ENCODE peak calls at places on chromosomes 7 and 10, in nine cellular contexts. N is suprapubic skin, Z is aorta, W is left lung, Q is lung, E is heart right ventricle, S is lower lobe of right lung, D is body of pancreas, T is thoracic aorta. V is an unnamed sample. For H3K9me3, the result is how much of the 10 kb centered on the place peaks cover.

GRCh38 chr7:130758429-130759056 is 24.5 kb upstream of the KLF14 start:
- DNase-seq in N (no peak), Z (no peak), W (no peak), Q (no peak), E (no peak), S (no peak), D (no peak), T (no peak), V (no peak)

GRCh38 chr7:34275629-34276028 is 370.3 kb downstream of the BMPER start:
- DNase-seq in N (no peak), Z (no peak), W (no peak), Q (no peak), E (no peak), S (no peak), D (no peak), T (no peak), V (no peak)

GRCh38 chr7:74587435-74588126 is 69.9 kb upstream of the GTF2I start:
- DNase-seq in N (peak), Z (peak), W (peak), Q (peak), E (peak), S (peak), D (peak), T (peak), V (peak)

GRCh38 chr10:112546474-112546873 is 99.5 kb downstream of the VTI1A start:
- DNase-seq in N (no peak), Z (no peak), W (no peak), Q (no peak), E (no peak), S (no peak), D (no peak), T (no peak), V (no peak)

GRCh38 chr7:130975731-130976130 is 241.7 kb upstream of the KLF14 start:
- DNase-seq in N (no peak), Z (no peak), W (no peak), Q (no peak), E (no peak), S (no peak), D (no peak), T (no peak), V (no peak)

GRCh38 chr10:5501976-5502902 is 2.9 kb upstream of the CALML5 start:
- DNase-seq in N (peak), Z (peak), W (no peak), Q (no peak), E (no peak), S (no peak), D (no peak), T (no peak), V (no peak)

GRCh38 chr7:47074702-47075153 is 507.2 kb downstream of the TNS3 start:
- DNase-seq in N (no peak), Z (no peak), W (no peak), Q (no peak), E (no peak), S (no peak), D (no peak), T (no peak), V (peak)

GRCh38 chr10:85792533-85792858 is 574.1 kb downstream of the GRID1 start:
- DNase-seq in N (no peak), Z (no peak), W (no peak), Q (no peak), E (no peak), S (no peak), D (no peak), T (no peak), V (no peak)

GRCh38 chr7:102273749-102274712 is 12.6 kb upstream of the SH2B2 start:
- DNase-seq in N (no peak), Z (no peak), W (no peak), Q (no peak), E (no peak), S (no peak), D (no peak), T (no peak), V (no peak)

GRCh38 chr7:64373017-64373416 is 59.3 kb downstream of the ZNF736 start:
- DNase-seq in N (no peak), Z (no peak), W (no peak), Q (no peak), E (no peak), S (no peak), D (no peak), T (no peak), V (no peak)
- H3K9me3 ChIP-seq in N (under half), Z (under half), W (half or more), Q (under half), E (half or more), S (under half), D (under half), T (under half), V (under half)

GRCh38 chr7:157574120-157574519 is 237.3 kb downstream of the DNAJB6 start:
- DNase-seq in N (no peak), Z (peak), W (no peak), Q (no peak), E (no peak), S (no peak), D (no peak), T (no peak), V (peak)
- H3K9me3 ChIP-seq in N (under half), Z (under half), W (under half), Q (under half), E (under half), S (under half), D (under half), T (under half), V (under half)

GRCh38 chr10:37816290-37816689 is 41.1 kb downstream of the ZNF248 start:
- DNase-seq in N (no peak), Z (no peak), W (no peak), Q (no peak), E (no peak), S (no peak), D (no peak), T (no peak), V (no peak)

GRCh38 chr10:37812290-37812689 is 45.1 kb downstream of the ZNF248 start:
- DNase-seq in N (no peak), Z (no peak), W (no peak), Q (no peak), E (no peak), S (no peak), D (no peak), T (no peak), V (no peak)

DNA sequence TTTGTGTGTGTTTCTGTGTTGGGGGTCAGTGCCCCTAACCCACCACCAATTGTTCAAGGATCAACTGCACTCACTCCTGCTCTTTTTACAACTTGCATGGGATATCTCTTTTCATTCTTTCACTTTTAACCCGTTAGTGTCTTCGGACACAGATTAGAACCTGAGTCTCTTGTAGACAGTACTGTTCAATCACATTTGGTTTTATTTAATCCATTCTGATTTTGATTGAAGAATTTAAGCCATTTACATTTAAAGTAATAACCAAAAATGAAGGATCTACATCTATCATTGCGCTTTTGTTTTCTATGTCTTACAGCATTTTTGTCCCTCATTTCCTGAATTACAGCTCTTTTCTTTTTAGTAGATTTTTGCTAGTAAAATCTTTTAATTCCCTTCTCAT is 43.6 kb downstream of the ZNF248 start:
- DNase-seq in N (no peak), Z (no peak), W (no peak), Q (no peak), E (no peak), S (no peak), D (no peak), T (no peak), V (no peak)
- H3K9me3 ChIP-seq in N (half or more), Z (under half), W (half or more), Q (under half), E (half or more), S (half or more), D (under half), T (half or more), V (half or more)

GRCh38 chr10:38007551-38007950 is 2.9 kb upstream of the ZNF33A start:
- DNase-seq in N (no peak), Z (no peak), W (no peak), Q (no peak), E (no peak), S (no peak), D (no peak), T (no peak), V (no peak)

GRCh38 chr10:38003026-38003425 is 7.4 kb upstream of the ZNF33A start:
- DNase-seq in N (no peak), Z (no peak), W (no peak), Q (no peak), E (no peak), S (no peak), D (no peak), T (no peak), V (no peak)

GRCh38 chr10:38008006-38008405 is 2.5 kb upstream of the ZNF33A start:
- DNase-seq in N (no peak), Z (no peak), W (no peak), Q (peak), E (no peak), S (no peak), D (no peak), T (no peak), V (no peak)

GRCh38 chr10:38003588-38003987 is 6.9 kb upstream of the ZNF33A start:
- DNase-seq in N (no peak), Z (no peak), W (no peak), Q (no peak), E (no peak), S (no peak), D (no peak), T (no peak), V (no peak)
- H3K9me3 ChIP-seq in N (under half), Z (under half), W (under half), Q (under half), E (under half), S (under half), D (under half), T (under half), V (under half)

GRCh38 chr7:8115547-8116402 is 146.2 kb downstream of the ICA1 start:
- DNase-seq in N (no peak), Z (no peak), W (no peak), Q (no peak), E (no peak), S (no peak), D (no peak), T (no peak), V (no peak)

GRCh38 chr7:8121243-8121642 is 140.7 kb downstream of the ICA1 start:
- DNase-seq in N (no peak), Z (no peak), W (no peak), Q (no peak), E (no peak), S (no peak), D (no peak), T (no peak), V (no peak)

GRCh38 chr7:8117195-8117594 is 144.8 kb downstream of the ICA1 start:
- DNase-seq in N (no peak), Z (no peak), W (no peak), Q (no peak), E (no peak), S (no peak), D (no peak), T (no peak), V (no peak)

GRCh38 chr7:8120390-8121058 is 141.4 kb downstream of the ICA1 start:
- DNase-seq in N (no peak), Z (no peak), W (no peak), Q (no peak), E (no peak), S (no peak), D (no peak), T (no peak), V (no peak)

DNA sequence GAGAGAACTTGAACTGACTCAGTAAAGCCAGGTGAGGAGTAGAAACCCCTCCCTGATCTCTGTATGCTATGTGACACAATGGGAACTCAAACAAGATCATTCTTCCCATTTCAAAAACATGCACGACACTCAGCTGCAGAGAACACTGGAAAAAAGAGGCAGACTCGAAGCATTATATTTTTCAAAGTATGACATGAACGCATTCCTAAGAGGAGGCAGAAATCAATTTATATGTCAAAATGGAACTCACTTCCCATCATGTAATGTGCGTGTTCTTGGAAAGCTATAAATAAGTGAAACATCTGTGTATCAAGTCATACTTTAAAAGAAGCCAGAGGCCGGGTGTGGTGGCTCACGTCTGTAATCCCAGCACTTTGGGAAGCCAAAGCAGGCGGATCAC is 142.7 kb downstream of the ICA1 start:
- DNase-seq in N (no peak), Z (no peak), W (no peak), Q (no peak), E (no peak), S (no peak), D (no peak), T (no peak), V (no peak)
- H3K9me3 ChIP-seq in N (under half), Z (under half), W (under half), Q (under half), E (under half), S (under half), D (under half), T (under half), V (under half)

GRCh38 chr10:130715686-130716670 is 579.8 kb downstream of the GLRX3 start:
- DNase-seq in N (no peak), Z (no peak), W (no peak), Q (no peak), E (no peak), S (no peak), D (no peak), T (no peak), V (no peak)

GRCh38 chr10:130717088-130717487 is 580.9 kb downstream of the GLRX3 start:
- DNase-seq in N (no peak), Z (no peak), W (no peak), Q (no peak), E (no peak), S (no peak), D (no peak), T (no peak), V (no peak)

GRCh38 chr10:130713105-130713504 is 576.9 kb downstream of the GLRX3 start:
- DNase-seq in N (no peak), Z (no peak), W (no peak), Q (no peak), E (no peak), S (no peak), D (no peak), T (no peak), V (no peak)

GRCh38 chr10:130713731-130714130 is 577.5 kb downstream of the GLRX3 start:
- DNase-seq in N (no peak), Z (no peak), W (no peak), Q (no peak), E (no peak), S (no peak), D (no peak), T (no peak), V (no peak)

GRCh38 chr10:130714700-130715467 is 578.7 kb downstream of the GLRX3 start:
- DNase-seq in N (no peak), Z (no peak), W (no peak), Q (no peak), E (no peak), S (no peak), D (no peak), T (no peak), V (no peak)
- H3K9me3 ChIP-seq in N (under half), Z (under half), W (under half), Q (under half), E (under half), S (under half), D (under half), T (under half), V (under half)

GRCh38 chr10:94029955-94030354 is 36.2 kb downstream of the PLCE1 start:
- DNase-seq in N (no peak), Z (no peak), W (no peak), Q (no peak), E (no peak), S (no peak), D (no peak), T (no peak), V (no peak)

GRCh38 chr10:94023909-94024308 is 30.2 kb downstream of the PLCE1 start:
- DNase-seq in N (no peak), Z (no peak), W (no peak), Q (no peak), E (no peak), S (no peak), D (no peak), T (no peak), V (no peak)

GRCh38 chr10:94024407-94024806 is 30.7 kb downstream of the PLCE1 start:
- DNase-seq in N (no peak), Z (no peak), W (no peak), Q (no peak), E (no peak), S (no peak), D (no peak), T (no peak), V (no peak)

GRCh38 chr10:94027197-94027596 is 33.5 kb downstream of the PLCE1 start:
- DNase-seq in N (no peak), Z (no peak), W (no peak), Q (no peak), E (no peak), S (no peak), D (no peak), T (no peak), V (no peak)
- H3K9me3 ChIP-seq in N (under half), Z (under half), W (under half), Q (under half), E (half or more), S (under half), D (under half), T (under half), V (under half)